ENCODE peak calls at places on chromosome 14, in seven cellular contexts. C is heart left ventricle; R is CD8-positive, alpha-beta T cell; G is upper lobe of right lung; J is D721Med; X is thoracic aorta; S is A549. Y is an unnamed sample.

GRCh38 chr14:38210168-38210567 is 2.5 kb downstream of the SSTR1 start:
- DNase-seq in G (no peak), X (no peak), C (no peak), S (peak), J (no peak), R (no peak), Y (no peak)

GRCh38 chr14:20327005-20327869 is 5.8 kb downstream of the CCNB1IP1 start:
- DNase-seq in X (no peak), J (peak), C (no peak), S (peak), G (no peak), R (no peak), Y (peak)

GRCh38 chr14:35754671-35755070 is 54.4 kb downstream of the RALGAPA1 start:
- DNase-seq in C (no peak), S (no peak), X (no peak), G (no peak), J (no peak), R (no peak), Y (no peak)

GRCh38 chr14:62117010-62117717 is 354.9 kb downstream of the SNAPC1 start:
- DNase-seq in X (no peak), G (peak), R (peak), S (peak), J (peak), C (peak), Y (peak)

GRCh38 chr14:58907803-58908202 is 270.0 kb downstream of the DACT1 start:
- DNase-seq in R (no peak), X (no peak), G (no peak), J (no peak), S (no peak), C (no peak), Y (no peak)

GRCh38 chr14:25887251-25887908 is 710.5 kb downstream of the NOVA1 start:
- DNase-seq in X (no peak), R (no peak), J (no peak), G (no peak), C (no peak), S (no peak), Y (no peak)

GRCh38 chr14:96575233-96575632 is 73.1 kb downstream of the PAPOLA start:
- DNase-seq in G (no peak), S (no peak), J (no peak), R (no peak), C (no peak), X (no peak), Y (no peak)

GRCh38 chr14:32419429-32419828 is 90.3 kb downstream of the AKAP6 start:
- DNase-seq in X (no peak), C (no peak), R (no peak), J (no peak), S (no peak), G (no peak), Y (no peak)

GRCh38 chr14:56121786-56122185 is 3.6 kb downstream of the PELI2 start:
- DNase-seq in G (no peak), J (no peak), C (no peak), S (no peak), R (no peak), X (no peak), Y (no peak)

GRCh38 chr14:76546426-76547221 is 170.7 kb downstream of the ESRRB start:
- DNase-seq in S (peak), R (no peak), J (peak), C (no peak), G (no peak), X (no peak), Y (peak)

GRCh38 chr14:25095784-25096390 is 45.9 kb upstream of the STXBP6 start:
- DNase-seq in C (no peak), J (no peak), X (no peak), R (no peak), G (no peak), S (no peak), Y (no peak)

GRCh38 chr14:72619881-72620280 is 274.0 kb downstream of the DPF3 start:
- DNase-seq in R (no peak), J (no peak), C (no peak), S (no peak), G (no peak), X (no peak), Y (no peak)

GRCh38 chr14:65016461-65016860 is 29.8 kb downstream of the FNTB start:
- DNase-seq in X (no peak), J (no peak), G (no peak), S (no peak), C (no peak), R (no peak), Y (no peak)
- TF ChIP-seq CTCF in X (no peak), J (no peak), G (no peak), S (no peak), C (no peak), R (no peak), Y (no peak)

GRCh38 chr14:102500190-102500661 is 9.3 kb downstream of the ANKRD9 start:
- DNase-seq in S (no peak), X (no peak), J (no peak), R (peak), C (peak), G (peak), Y (no peak)

GRCh38 chr14:102503576-102504224 is 5.9 kb downstream of the ANKRD9 start:
- DNase-seq in G (no peak), R (no peak), S (no peak), C (peak), X (no peak), J (no peak), Y (no peak)

GRCh38 chr14:102502571-102502970 is 7.0 kb downstream of the ANKRD9 start:
- DNase-seq in R (no peak), X (no peak), S (no peak), J (no peak), C (no peak), G (no peak), Y (no peak)

GRCh38 chr14:102500724-102501123 is 8.9 kb downstream of the ANKRD9 start:
- DNase-seq in X (no peak), G (no peak), J (no peak), C (no peak), R (no peak), S (no peak), Y (no peak)

GRCh38 chr14:102501751-102502315 is 7.7 kb downstream of the ANKRD9 start:
- DNase-seq in R (no peak), C (peak), X (no peak), S (no peak), G (no peak), J (no peak), Y (no peak)
- TF ChIP-seq CTCF in R (no peak), C (peak), X (no peak), S (peak), G (no peak), J (peak), Y (no peak)

GRCh38 chr14:103434868-103435442 is 49.7 kb downstream of the MARK3 start:
- DNase-seq in C (no peak), X (no peak), J (no peak), S (no peak), R (no peak), G (no peak), Y (no peak)
- TF ChIP-seq CTCF in C (no peak), X (peak), J (no peak), S (no peak), R (no peak), G (no peak), Y (no peak)

DNA sequence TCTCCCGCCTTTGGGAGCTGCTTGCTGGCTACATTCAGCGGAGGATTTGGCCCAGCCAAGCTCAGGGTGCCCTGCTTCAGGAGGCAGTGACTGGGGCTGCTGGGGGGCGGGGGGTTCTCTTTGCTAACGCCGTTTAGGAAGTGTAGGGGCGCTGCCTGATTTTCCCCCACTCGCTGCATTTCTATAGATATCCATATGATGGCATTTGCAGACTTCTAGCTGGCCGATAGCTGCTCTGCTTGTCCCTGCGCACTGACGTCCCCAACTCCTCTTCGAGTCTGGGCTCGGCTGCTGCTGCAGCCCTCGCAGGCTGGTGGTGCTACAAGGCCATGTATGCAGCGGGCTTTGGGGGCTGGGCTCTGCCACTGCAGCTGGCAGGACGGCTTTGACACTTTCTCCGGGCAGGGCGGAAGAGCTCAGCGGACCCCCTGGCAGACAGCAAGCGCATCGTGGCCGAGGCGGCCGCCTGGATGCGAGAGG is 3.1 kb downstream of the LRFN5 start:
- DNase-seq in C (peak), J (peak), S (peak), G (peak), X (no peak), R (peak), Y (no peak)
- TF ChIP-seq CTCF in C (peak), J (peak), S (no peak), G (peak), X (no peak), R (no peak), Y (no peak)

DNA sequence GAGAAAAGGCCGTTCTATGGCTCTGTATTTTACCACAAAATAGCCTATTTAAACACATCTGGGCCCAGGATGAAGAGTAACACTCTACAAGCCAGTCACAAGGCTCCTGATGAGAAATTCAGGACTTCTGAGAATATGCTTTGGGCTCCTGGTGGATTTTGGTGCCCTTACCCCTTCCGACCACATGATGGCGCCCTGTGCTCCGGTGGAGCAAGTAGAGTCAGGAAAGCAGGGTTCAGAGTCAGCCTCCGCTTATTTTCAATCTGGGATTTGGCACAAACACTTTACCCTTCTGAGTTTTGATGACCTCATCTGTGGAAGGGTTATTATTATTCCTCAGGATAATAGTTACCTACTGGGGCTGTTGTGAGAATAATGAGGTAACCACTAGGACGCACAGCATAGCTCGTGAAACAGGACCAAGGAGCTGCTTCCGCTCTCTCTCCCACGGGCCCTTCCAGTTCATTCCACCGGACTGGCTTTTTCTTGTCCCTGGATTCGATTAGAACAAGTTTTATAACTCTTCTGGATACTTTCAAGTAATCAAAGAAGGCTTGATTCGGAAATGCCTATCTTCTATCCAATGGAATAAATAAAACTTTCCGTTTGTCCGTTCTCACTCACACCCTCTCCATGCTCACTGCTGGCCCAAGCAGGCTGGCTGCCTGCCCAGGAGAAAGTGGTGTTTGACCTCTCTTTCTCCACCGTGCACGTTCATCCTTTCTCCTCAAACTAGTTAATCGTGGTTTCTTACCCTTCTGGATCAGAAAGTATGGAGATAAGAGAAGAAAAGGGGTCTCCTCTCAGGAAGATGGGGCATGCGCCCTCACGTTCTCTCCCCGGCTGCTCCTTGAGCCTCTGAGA is 104.6 kb downstream of the GALC start:
- DNase-seq in S (peak), C (no peak), J (no peak), R (no peak), X (no peak), G (no peak), Y (no peak)
- TF ChIP-seq CTCF in S (peak), C (peak), J (peak), R (no peak), X (no peak), G (peak), Y (peak)

GRCh38 chr14:94051115-94051514 is 25.0 kb downstream of the OTUB2 start:
- DNase-seq in C (peak), R (no peak), J (no peak), G (no peak), S (peak), X (no peak), Y (no peak)
- TF ChIP-seq CTCF in C (peak), R (no peak), J (peak), G (no peak), S (peak), X (no peak), Y (peak)

GRCh38 chr14:23528555-23528954 is 23.0 kb downstream of the ZFHX2 start:
- DNase-seq in J (no peak), S (no peak), G (no peak), C (no peak), R (no peak), X (no peak), Y (no peak)
- TF ChIP-seq CTCF in J (no peak), S (no peak), G (no peak), C (no peak), R (no peak), X (no peak), Y (no peak)

DNA sequence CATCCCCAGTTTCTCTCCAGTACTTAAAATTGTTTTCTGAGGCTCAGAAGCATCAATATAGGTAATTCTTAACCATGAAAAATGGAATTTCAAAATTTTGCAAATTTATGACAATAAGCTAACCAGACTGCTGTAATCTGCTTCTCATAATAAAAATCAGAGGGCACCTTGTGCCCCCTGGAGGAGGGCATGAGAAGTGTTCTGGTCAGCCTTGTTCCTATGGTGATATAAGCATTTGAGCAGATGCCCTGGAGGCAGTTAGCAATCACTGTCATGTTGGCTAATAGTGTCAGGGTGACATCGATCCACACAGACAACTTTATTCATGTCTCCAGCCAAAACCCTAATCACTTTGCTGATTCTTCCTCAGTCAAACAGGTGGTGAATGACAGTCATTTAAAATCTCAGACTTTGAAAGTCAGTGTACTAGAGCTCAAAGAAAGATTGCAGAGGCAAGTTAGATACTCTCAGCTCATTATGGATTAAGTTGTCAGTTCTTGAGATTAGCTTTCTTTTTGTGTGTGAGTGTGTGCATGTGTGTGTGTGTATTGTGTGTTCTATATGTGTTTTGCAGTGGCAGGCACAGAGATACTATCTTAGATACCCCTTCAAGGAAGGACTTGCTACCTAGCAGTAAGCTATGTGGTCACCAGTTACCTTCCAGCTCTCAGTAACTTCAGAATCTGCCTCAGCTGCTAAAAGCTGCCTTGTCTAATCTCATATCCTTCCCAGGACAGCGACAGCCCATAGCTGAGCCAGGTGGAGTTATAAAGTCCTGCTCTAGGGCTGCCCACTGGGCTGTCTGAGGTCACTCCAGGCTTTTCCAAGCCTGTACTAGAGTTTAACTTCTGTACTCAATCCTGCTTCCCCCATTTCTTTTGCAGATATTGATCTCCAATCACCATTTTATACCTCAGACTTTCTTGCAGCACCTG is 942.8 kb downstream of the GALC start:
- DNase-seq in C (no peak), J (no peak), G (no peak), R (no peak), S (peak), X (no peak), Y (no peak)
- TF ChIP-seq CTCF in C (peak), J (peak), G (peak), R (no peak), S (no peak), X (no peak), Y (no peak)

Y was measured in GM10248.